ENCODE peak calls at places on chromosome 1, in four cellular contexts. X is ACHN; K is activated CD4-positive, alpha-beta T cell treated with anti-CD3 and anti-CD28 coated beads, Interleukin-2, amount 50 U/mL, for 1 hour; M is activated naive CD4-positive, alpha-beta T cell treated with anti-CD3 and anti-CD28 coated beads, Interleukin-2, amount 50 U/mL, for 16 hours. O is an unnamed sample.
A peak's percentile ranks its signal among the peaks of the same experiment; 100 is the strongest.

GRCh38 chr1:20150969-20151368 is 11.8 kb downstream of the PLA2G2F start:
- DNase-seq in X (no peak), K (no peak), M (no peak), O (no peak)

GRCh38 chr1:101101362-101101761 is 75.8 kb upstream of the DPH5 start:
- DNase-seq in X (no peak), K (no peak), M (no peak), O (no peak)

GRCh38 chr1:71037829-71038620 is 9.6 kb downstream of the PTGER3 start:
- DNase-seq in X (no peak), K (no peak), M (no peak), O (no peak)

GRCh38 chr1:80054129-80054528 is 1047.6 kb upstream of the ADGRL4 start:
- DNase-seq in X (no peak), K (no peak), M (no peak), O (peak; percentile 97)

GRCh38 chr1:235997049-235997448 is 67.8 kb downstream of the NID1 start:
- DNase-seq in X (no peak), K (no peak), M (no peak), O (no peak)

GRCh38 chr1:70528591-70529333 is 117.7 kb downstream of the CTH start:
- DNase-seq in X (peak; percentile 25), K (no peak), M (no peak), O (peak; percentile 60)

GRCh38 chr1:200359610-200360163 is 50.1 kb downstream of the ZNF281 start:
- DNase-seq in X (no peak), K (no peak), M (no peak), O (no peak)

GRCh38 chr1:199272107-199272506 is 633.3 kb downstream of the PTPRC start:
- DNase-seq in X (no peak), K (no peak), M (no peak), O (no peak)

GRCh38 chr1:52460686-52461085 is 56.3 kb downstream of the PRPF38A start:
- DNase-seq in X (no peak), K (no peak), M (no peak), O (no peak)

GRCh38 chr1:22334860-22335550 is 116.6 kb upstream of the ZBTB40 start:
- DNase-seq in X (no peak), K (no peak), M (no peak), O (no peak)